ENCODE peak calls at places on chromosomes 7 and 10, in six cellular contexts. C is transverse colon; D is RWPE2; N is effector memory CD4-positive, alpha-beta T cell; E is H1; M is gastrocnemius medialis. F is an unnamed sample.

GRCh38 chr10:44897049-44897448 is 14.1 kb upstream of the TMEM72 start:
- DNase-seq in C (no peak), D (no peak), N (no peak), E (no peak), M (no peak), F (no peak)

GRCh38 chr10:130255777-130256176 is 119.6 kb downstream of the GLRX3 start:
- DNase-seq in C (no peak), D (no peak), N (no peak), E (no peak), M (no peak), F (no peak)

GRCh38 chr7:1537631-1538412 is 7.3 kb downstream of the MAFK start:
- DNase-seq in C (peak; percentile 75), D (peak; percentile 79), N (no peak), E (no peak), M (peak; percentile 67), F (peak; percentile 86)

GRCh38 chr10:100775346-100775745 is 30.0 kb downstream of the PAX2 start:
- DNase-seq in C (no peak), D (no peak), N (no peak), E (no peak), M (no peak), F (no peak)

GRCh38 chr7:97751566-97751965 is 19.7 kb downstream of the TAC1 start:
- DNase-seq in C (no peak), D (no peak), N (no peak), E (no peak), M (no peak), F (no peak)

GRCh38 chr7:130397472-130397871 is 17.2 kb downstream of the CPA1 start:
- DNase-seq in C (no peak), D (no peak), N (no peak), E (no peak), M (no peak), F (no peak)

GRCh38 chr10:28171468-28172235 is 131.2 kb downstream of the MPP7 start:
- DNase-seq in C (no peak), D (no peak), N (no peak), E (no peak), M (no peak), F (no peak)

GRCh38 chr7:46253500-46253899 is 332.4 kb upstream of the IGFBP3 start:
- DNase-seq in C (no peak), D (no peak), N (no peak), E (no peak), M (no peak), F (no peak)

GRCh38 chr7:128425851-128426250 is 16.1 kb upstream of the IMPDH1 start:
- DNase-seq in C (peak; percentile 84), D (no peak), N (peak; percentile 56), E (no peak), M (no peak), F (peak; percentile 78)

GRCh38 chr10:110834622-110835219 is 37.0 kb upstream of the PDCD4 start:
- DNase-seq in C (peak; percentile 21), D (no peak), N (no peak), E (no peak), M (no peak), F (no peak)

GRCh38 chr7:64882341-64883112 is 20.5 kb upstream of the ZNF273 start:
- DNase-seq in C (peak; percentile 26), D (no peak), N (no peak), E (peak; percentile 46), M (peak; percentile 37), F (no peak)

GRCh38 chr7:123024989-123025758 is 29.7 kb upstream of the TAS2R16 start:
- DNase-seq in C (no peak), D (no peak), N (no peak), E (no peak), M (no peak), F (no peak)

GRCh38 chr10:75717126-75717916 is 285.9 kb downstream of the LRMDA start:
- DNase-seq in C (no peak), D (no peak), N (no peak), E (no peak), M (no peak), F (no peak)

GRCh38 chr7:140121321-140121720 is 55.5 kb downstream of the KDM7A start:
- DNase-seq in C (no peak), D (no peak), N (no peak), E (no peak), M (no peak), F (no peak)

GRCh38 chr10:80104066-80104926 is 25.8 kb downstream of the TMEM254 start:
- DNase-seq in C (no peak), D (no peak), N (peak; percentile 2), E (no peak), M (no peak), F (no peak)

GRCh38 chr7:140509789-140510188 is 30.5 kb upstream of the MKRN1 start:
- DNase-seq in C (peak; percentile 84), D (no peak), N (no peak), E (no peak), M (no peak), F (no peak)

GRCh38 chr7:140537750-140538482 is 58.6 kb upstream of the MKRN1 start:
- DNase-seq in C (no peak), D (no peak), N (no peak), E (no peak), M (no peak), F (no peak)

GRCh38 chr10:100996678-100997363 is 2.8 kb upstream of the LZTS2 start:
- DNase-seq in C (peak; percentile 55), D (no peak), N (peak; percentile 24), E (no peak), M (no peak), F (peak; percentile 53)

GRCh38 chr10:123722351-123722750 is 56.2 kb downstream of the GPR26 start:
- DNase-seq in C (no peak), D (no peak), N (no peak), E (no peak), M (no peak), F (no peak)

GRCh38 chr7:114630186-114630824 is 215.7 kb downstream of the FOXP2 start:
- DNase-seq in C (no peak), D (no peak), N (no peak), E (no peak), M (no peak), F (no peak)

GRCh38 chr10:32149257-32149955 is 93.2 kb upstream of the KIF5B start:
- DNase-seq in C (peak; percentile 35), D (no peak), N (no peak), E (no peak), M (peak; percentile 36), F (no peak)

GRCh38 chr7:329691-330281 is 39.8 kb downstream of the FOXL3 start:
- DNase-seq in C (peak; percentile 85), D (no peak), N (no peak), E (no peak), M (no peak), F (no peak)

GRCh38 chr10:90912854-90913479 is 7.9 kb downstream of the ANKRD1 start:
- DNase-seq in C (no peak), D (no peak), N (no peak), E (no peak), M (no peak), F (no peak)

GRCh38 chr10:90916392-90917110 is 4.3 kb downstream of the ANKRD1 start:
- DNase-seq in C (no peak), D (no peak), N (no peak), E (no peak), M (no peak), F (no peak)

GRCh38 chr10:90915141-90916075 is 5.5 kb downstream of the ANKRD1 start:
- DNase-seq in C (no peak), D (no peak), N (no peak), E (no peak), M (no peak), F (no peak)

GRCh38 chr10:90913774-90914420 is 7.0 kb downstream of the ANKRD1 start:
- DNase-seq in C (no peak), D (no peak), N (no peak), E (no peak), M (no peak), F (no peak)

DNA sequence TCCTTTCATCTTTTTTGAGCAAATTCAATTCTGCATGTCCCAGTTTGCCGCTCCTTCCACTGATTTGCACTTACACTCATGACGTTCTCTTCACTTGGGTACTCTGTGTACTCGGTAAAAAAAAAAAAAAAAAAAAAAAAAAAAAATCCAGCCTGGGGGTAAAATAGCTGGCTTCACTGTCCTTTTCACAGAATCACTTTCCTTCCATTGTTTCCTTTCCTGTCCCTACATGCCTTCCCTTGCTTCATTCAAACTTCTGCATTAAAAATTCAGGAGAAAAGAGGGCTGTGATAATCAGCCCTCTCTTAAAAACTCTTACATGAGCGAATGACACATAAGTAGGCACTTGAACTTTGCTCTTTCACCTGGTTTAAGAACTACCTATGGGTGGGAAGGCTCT is 8.7 kb downstream of the ANKRD1 start:
- DNase-seq in C (no peak), D (no peak), N (no peak), E (no peak), M (no peak), F (no peak)
- H3K4me3 ChIP-seq in C (no peak overlapping the region), D (no peak overlapping the region), N (no peak overlapping the region), E (no peak overlapping the region), M (no peak overlapping the region), F (no peak overlapping the region)

GRCh38 chr7:100687740-100688592 is 6.1 kb downstream of the GIGYF1 start:
- DNase-seq in C (no peak), D (no peak), N (no peak), E (no peak), M (no peak), F (peak; percentile 13)
- H3K36me3 ChIP-seq in C (no peaks in the 10 kb centered on the region), D (peaks cover 82% of the 10 kb centered on the region), N (peaks cover 59% of the 10 kb centered on the region), E (peaks cover 33% of the 10 kb centered on the region), M (no peaks in the 10 kb centered on the region), F (peaks cover 73% of the 10 kb centered on the region)

DNA sequence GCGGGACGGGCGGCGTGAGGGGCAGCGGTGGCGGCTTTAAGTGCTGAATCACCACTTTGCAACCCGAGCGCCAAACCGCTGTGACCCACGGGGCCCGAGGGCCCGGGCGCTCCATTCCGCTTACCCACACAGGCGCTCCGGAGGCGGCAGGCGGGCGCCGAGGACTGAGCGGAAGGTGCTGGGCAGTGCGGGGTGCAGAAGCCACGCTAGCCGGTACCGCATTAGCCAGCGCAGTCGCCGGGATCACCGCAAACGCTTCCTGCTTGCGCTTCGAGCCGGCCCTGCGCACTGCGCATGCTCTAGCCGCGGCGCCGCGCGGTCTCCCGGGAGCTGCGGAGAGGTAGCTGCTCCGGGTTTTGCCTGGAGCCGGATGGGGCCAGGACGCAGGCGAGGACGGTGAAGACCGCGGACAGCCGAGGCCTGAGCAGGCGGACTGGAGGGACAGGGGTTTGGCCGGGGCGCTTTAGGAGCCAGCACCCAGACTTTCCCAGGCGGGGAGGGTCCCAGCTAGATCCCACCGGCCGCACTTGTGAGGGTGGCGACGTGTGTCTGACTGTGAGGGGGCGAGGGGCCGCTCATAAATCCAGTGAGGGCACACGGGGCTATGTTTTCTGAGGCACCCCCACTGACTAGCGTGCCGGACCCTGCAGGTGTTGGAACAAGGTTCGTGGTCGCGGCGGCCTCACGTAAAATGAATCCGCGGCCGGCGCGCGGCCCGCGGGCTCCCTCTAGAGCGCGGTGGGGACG is at the start of gene IDE:
- DNase-seq in C (peak; percentile 92), D (peak; percentile 81), N (peak; percentile 61), E (peak; percentile 79), M (peak; percentile 65), F (peak; percentile 92)
- H3K4me3 ChIP-seq in C (peak within 1 kb of the TSS; percentile 77), D (peak within 1 kb of the TSS; percentile 79), N (peak within 1 kb of the TSS; percentile 100), E (peak within 1 kb of the TSS; percentile 75), M (peak within 1 kb of the TSS; percentile 81), F (peak within 1 kb of the TSS; percentile 89)

GRCh38 chr7:107613948-107614347 is 33.9 kb downstream of the BCAP29 start:
- DNase-seq in C (no peak), D (no peak), N (no peak), E (no peak), M (no peak), F (no peak)
- H3K36me3 ChIP-seq in C (no peaks in the 10 kb centered on the region), D (peaks cover 56% of the 10 kb centered on the region), N (peaks cover 12% of the 10 kb centered on the region), E (no peaks in the 10 kb centered on the region), M (no peaks in the 10 kb centered on the region), F (no peaks in the 10 kb centered on the region)

F was measured in BE2C.